ENCODE peak calls at places on chromosomes 16 and 17, in six cellular contexts. One of them, this sample, is unnamed.

GRCh38 chr17:77316191-77316641 is 175.4 kb downstream of the SEC14L1 start:
- DNase-seq in activated CD4-positive, alpha-beta T cell treated with anti-CD3 and anti-CD28 coated beads, Interleukin-2, amount 50 U/mL, for 1 hour: no peak
- DNase-seq in Daoy: peak
- DNase-seq in DMS 273 treated with DMSO at 0.1 percent for 48 hours: no peak
- DNase-seq in SJSA1: no peak
- DNase-seq in astrocyte: peak
- DNase-seq in this sample: no peak

GRCh38 chr17:39231587-39232551 is 6.1 kb upstream of the STAC2 start:
- DNase-seq in activated CD4-positive, alpha-beta T cell treated with anti-CD3 and anti-CD28 coated beads, Interleukin-2, amount 50 U/mL, for 1 hour: peak
- DNase-seq in Daoy: peak
- DNase-seq in DMS 273 treated with DMSO at 0.1 percent for 48 hours: no peak
- DNase-seq in SJSA1: no peak
- DNase-seq in astrocyte: no peak
- DNase-seq in this sample: peak

GRCh38 chr17:2939714-2940351 is 123.6 kb downstream of the OR1D5 start:
- DNase-seq in activated CD4-positive, alpha-beta T cell treated with anti-CD3 and anti-CD28 coated beads, Interleukin-2, amount 50 U/mL, for 1 hour: no peak
- DNase-seq in Daoy: no peak
- DNase-seq in DMS 273 treated with DMSO at 0.1 percent for 48 hours: no peak
- DNase-seq in SJSA1: no peak
- DNase-seq in astrocyte: no peak
- DNase-seq in this sample: no peak

GRCh38 chr17:34420254-34420766 is 57.3 kb upstream of the CCL1 start:
- DNase-seq in activated CD4-positive, alpha-beta T cell treated with anti-CD3 and anti-CD28 coated beads, Interleukin-2, amount 50 U/mL, for 1 hour: peak
- DNase-seq in Daoy: peak
- DNase-seq in DMS 273 treated with DMSO at 0.1 percent for 48 hours: peak
- DNase-seq in SJSA1: peak
- DNase-seq in astrocyte: peak
- DNase-seq in this sample: peak

GRCh38 chr16:15960124-15960971 is 10.9 kb downstream of the ABCC1 start:
- DNase-seq in activated CD4-positive, alpha-beta T cell treated with anti-CD3 and anti-CD28 coated beads, Interleukin-2, amount 50 U/mL, for 1 hour: no peak
- DNase-seq in Daoy: no peak
- DNase-seq in DMS 273 treated with DMSO at 0.1 percent for 48 hours: no peak
- DNase-seq in SJSA1: no peak
- DNase-seq in astrocyte: no peak
- DNase-seq in this sample: no peak

GRCh38 chr17:56432443-56432842 is 161.1 kb upstream of the NOG start:
- DNase-seq in activated CD4-positive, alpha-beta T cell treated with anti-CD3 and anti-CD28 coated beads, Interleukin-2, amount 50 U/mL, for 1 hour: no peak
- DNase-seq in Daoy: no peak
- DNase-seq in DMS 273 treated with DMSO at 0.1 percent for 48 hours: no peak
- DNase-seq in SJSA1: peak
- DNase-seq in astrocyte: no peak
- DNase-seq in this sample: no peak

GRCh38 chr17:7888184-7888920 is at the start of gene CHD3:
- DNase-seq in activated CD4-positive, alpha-beta T cell treated with anti-CD3 and anti-CD28 coated beads, Interleukin-2, amount 50 U/mL, for 1 hour: peak
- DNase-seq in Daoy: no peak
- DNase-seq in DMS 273 treated with DMSO at 0.1 percent for 48 hours: no peak
- DNase-seq in SJSA1: no peak
- DNase-seq in astrocyte: no peak
- DNase-seq in this sample: no peak

GRCh38 chr16:61324044-61324443 is 712.2 kb downstream of the CDH8 start:
- DNase-seq in activated CD4-positive, alpha-beta T cell treated with anti-CD3 and anti-CD28 coated beads, Interleukin-2, amount 50 U/mL, for 1 hour: no peak
- DNase-seq in Daoy: no peak
- DNase-seq in DMS 273 treated with DMSO at 0.1 percent for 48 hours: no peak
- DNase-seq in SJSA1: no peak
- DNase-seq in astrocyte: no peak
- DNase-seq in this sample: no peak

GRCh38 chr16:46850619-46851555 is 19.9 kb upstream of the C16orf87 start:
- DNase-seq in activated CD4-positive, alpha-beta T cell treated with anti-CD3 and anti-CD28 coated beads, Interleukin-2, amount 50 U/mL, for 1 hour: no peak
- DNase-seq in Daoy: no peak
- DNase-seq in DMS 273 treated with DMSO at 0.1 percent for 48 hours: no peak
- DNase-seq in SJSA1: no peak
- DNase-seq in astrocyte: no peak
- DNase-seq in this sample: no peak

GRCh38 chr16:57092786-57093301 is 461 bp downstream of the CPNE2 start:
- DNase-seq in activated CD4-positive, alpha-beta T cell treated with anti-CD3 and anti-CD28 coated beads, Interleukin-2, amount 50 U/mL, for 1 hour: peak
- DNase-seq in Daoy: peak
- DNase-seq in DMS 273 treated with DMSO at 0.1 percent for 48 hours: no peak
- DNase-seq in SJSA1: peak
- DNase-seq in astrocyte: no peak
- DNase-seq in this sample: no peak

GRCh38 chr16:66375451-66375850 is 9.0 kb downstream of the CDH5 start:
- DNase-seq in activated CD4-positive, alpha-beta T cell treated with anti-CD3 and anti-CD28 coated beads, Interleukin-2, amount 50 U/mL, for 1 hour: no peak
- DNase-seq in Daoy: no peak
- DNase-seq in DMS 273 treated with DMSO at 0.1 percent for 48 hours: no peak
- DNase-seq in SJSA1: no peak
- DNase-seq in astrocyte: no peak
- DNase-seq in this sample: no peak

GRCh38 chr17:42617956-42618431 is 8.5 kb downstream of the TUBG1 start:
- DNase-seq in activated CD4-positive, alpha-beta T cell treated with anti-CD3 and anti-CD28 coated beads, Interleukin-2, amount 50 U/mL, for 1 hour: no peak
- DNase-seq in Daoy: no peak
- DNase-seq in DMS 273 treated with DMSO at 0.1 percent for 48 hours: no peak
- DNase-seq in SJSA1: no peak
- DNase-seq in astrocyte: no peak
- DNase-seq in this sample: no peak

GRCh38 chr17:48202945-48203344 is 95.4 kb downstream of the SNX11 start:
- DNase-seq in activated CD4-positive, alpha-beta T cell treated with anti-CD3 and anti-CD28 coated beads, Interleukin-2, amount 50 U/mL, for 1 hour: no peak
- DNase-seq in Daoy: no peak
- DNase-seq in DMS 273 treated with DMSO at 0.1 percent for 48 hours: no peak
- DNase-seq in SJSA1: peak
- DNase-seq in astrocyte: no peak
- DNase-seq in this sample: no peak

GRCh38 chr17:13864551-13864950 is 204.8 kb upstream of the COX10 start:
- DNase-seq in activated CD4-positive, alpha-beta T cell treated with anti-CD3 and anti-CD28 coated beads, Interleukin-2, amount 50 U/mL, for 1 hour: no peak
- DNase-seq in Daoy: peak
- DNase-seq in DMS 273 treated with DMSO at 0.1 percent for 48 hours: no peak
- DNase-seq in SJSA1: no peak
- DNase-seq in astrocyte: peak
- DNase-seq in this sample: no peak

GRCh38 chr16:29675811-29676643 is 3.0 kb upstream of the QPRT start:
- DNase-seq in activated CD4-positive, alpha-beta T cell treated with anti-CD3 and anti-CD28 coated beads, Interleukin-2, amount 50 U/mL, for 1 hour: no peak
- DNase-seq in Daoy: peak
- DNase-seq in DMS 273 treated with DMSO at 0.1 percent for 48 hours: peak
- DNase-seq in SJSA1: no peak
- DNase-seq in astrocyte: no peak
- DNase-seq in this sample: no peak

GRCh38 chr17:36949461-36949927 is 740 bp downstream of the AATF start:
- DNase-seq in activated CD4-positive, alpha-beta T cell treated with anti-CD3 and anti-CD28 coated beads, Interleukin-2, amount 50 U/mL, for 1 hour: no peak
- DNase-seq in Daoy: no peak
- DNase-seq in DMS 273 treated with DMSO at 0.1 percent for 48 hours: no peak
- DNase-seq in SJSA1: no peak
- DNase-seq in astrocyte: peak
- DNase-seq in this sample: no peak